ENCODE peak calls at places on chromosomes 13 and 19, in six cellular contexts. A is epithelial cell of esophagus, W is iPS DF 6.9, V is heart left ventricle, M is kidney epithelial cell, T is esophagus muscularis mucosa. Q is an unnamed sample.

GRCh38 chr19:30148039-30148438 is 206.0 kb downstream of the URI1 start:
- DNase-seq in A (peak; percentile 17), W (no peak), V (no peak), M (no peak), T (no peak), Q (no peak)

GRCh38 chr13:30334663-30335386 is 27.5 kb upstream of the KATNAL1 start:
- DNase-seq in A (peak; percentile 42), W (peak; percentile 31), V (no peak), M (no peak), T (no peak), Q (no peak)

GRCh38 chr13:93173656-93174055 is 53.0 kb upstream of the GPC6 start:
- DNase-seq in A (peak; percentile 15), W (no peak), V (no peak), M (no peak), T (no peak), Q (no peak)

GRCh38 chr19:10871711-10872550 is 578 bp downstream of the CARM1 start:
- DNase-seq in A (peak; percentile 24), W (no peak), V (peak; percentile 55), M (no peak), T (no peak), Q (no peak)

GRCh38 chr13:80577951-80578670 is 237.2 kb upstream of the SPRY2 start:
- DNase-seq in A (peak; percentile 13), W (no peak), V (peak; percentile 25), M (no peak), T (no peak), Q (no peak)

GRCh38 chr13:35716186-35716585 is 239.7 kb upstream of the MAB21L1 start:
- DNase-seq in A (peak; percentile 32), W (no peak), V (no peak), M (no peak), T (no peak), Q (no peak)

GRCh38 chr19:42420055-42420544 is 7.1 kb downstream of the LIPE start:
- DNase-seq in A (peak; percentile 98), W (no peak), V (peak; percentile 36), M (no peak), T (no peak), Q (no peak)

GRCh38 chr19:20077791-20078463 is at the start of gene ZNF90:
- DNase-seq in A (peak; percentile 98), W (peak; percentile 95), V (peak; percentile 97), M (peak; percentile 91), T (peak; percentile 98), Q (peak; percentile 99)

GRCh38 chr19:31356587-31357314 is 7.5 kb upstream of the TSHZ3 start:
- DNase-seq in A (peak; percentile 61), W (no peak), V (peak; percentile 50), M (no peak), T (no peak), Q (no peak)

GRCh38 chr19:45113628-45114027 is 20.6 kb downstream of the PPP1R37 start:
- DNase-seq in A (no peak), W (no peak), V (no peak), M (no peak), T (no peak), Q (no peak)

GRCh38 chr13:48235100-48235813 is 2.3 kb downstream of the ITM2B start:
- DNase-seq in A (peak; percentile 66), W (no peak), V (peak; percentile 42), M (no peak), T (no peak), Q (no peak)

GRCh38 chr19:4531562-4532165 is 3.4 kb downstream of the PLIN5 start:
- DNase-seq in A (no peak), W (no peak), V (no peak), M (no peak), T (no peak), Q (no peak)

GRCh38 chr13:41465215-41465907 is 8.0 kb downstream of the RGCC start:
- DNase-seq in A (peak; percentile 87), W (no peak), V (peak; percentile 68), M (peak; percentile 57), T (no peak), Q (no peak)

GRCh38 chr13:24625870-24626419 is 54.3 kb upstream of the ATP12A start:
- DNase-seq in A (no peak), W (no peak), V (no peak), M (no peak), T (no peak), Q (no peak)

GRCh38 chr13:19984430-19985218 is 26.1 kb downstream of the ZMYM2 start:
- DNase-seq in A (peak; percentile 29), W (no peak), V (no peak), M (peak; percentile 9), T (no peak), Q (no peak)

GRCh38 chr13:61138857-61139256 is 276.8 kb downstream of the PCDH20 start:
- DNase-seq in A (no peak), W (no peak), V (no peak), M (no peak), T (no peak), Q (no peak)

GRCh38 chr19:44617481-44617880 is 4.1 kb downstream of the IGSF23 start:
- DNase-seq in A (no peak), W (no peak), V (no peak), M (no peak), T (no peak), Q (no peak)

GRCh38 chr13:82681535-82681934 is 1200.7 kb downstream of the SLITRK1 start:
- DNase-seq in A (peak; percentile 22), W (no peak), V (no peak), M (no peak), T (no peak), Q (no peak)

GRCh38 chr19:2260341-2260751 is 4.1 kb upstream of the JSRP1 start:
- DNase-seq in A (peak; percentile 81), W (no peak), V (no peak), M (no peak), T (no peak), Q (no peak)

GRCh38 chr19:36524617-36525016 is 3.5 kb downstream of the ZNF260 start:
- DNase-seq in A (no peak), W (no peak), V (no peak), M (no peak), T (no peak), Q (no peak)

GRCh38 chr19:36527873-36528193 is 238 bp downstream of the ZNF260 start:
- DNase-seq in A (no peak), W (no peak), V (no peak), M (no peak), T (no peak), Q (no peak)

GRCh38 chr19:36528921-36529518 is 949 bp upstream of the ZNF260 start:
- DNase-seq in A (no peak), W (no peak), V (no peak), M (no peak), T (no peak), Q (no peak)

GRCh38 chr19:36528194-36528920 is at the start of gene ZNF260:
- DNase-seq in A (peak; percentile 98), W (peak; percentile 94), V (peak; percentile 98), M (peak; percentile 82), T (peak; percentile 98), Q (peak; percentile 89)

GRCh38 chr19:36526581-36526980 is 1.5 kb downstream of the ZNF260 start:
- DNase-seq in A (peak; percentile 19), W (no peak), V (no peak), M (no peak), T (no peak), Q (no peak)
- H3K4me3 ChIP-seq in A (no peak overlapping the region), W (no peak overlapping the region), V (no peak overlapping the region), M (no peak overlapping the region), T (no peak overlapping the region), Q (no peak overlapping the region)

DNA sequence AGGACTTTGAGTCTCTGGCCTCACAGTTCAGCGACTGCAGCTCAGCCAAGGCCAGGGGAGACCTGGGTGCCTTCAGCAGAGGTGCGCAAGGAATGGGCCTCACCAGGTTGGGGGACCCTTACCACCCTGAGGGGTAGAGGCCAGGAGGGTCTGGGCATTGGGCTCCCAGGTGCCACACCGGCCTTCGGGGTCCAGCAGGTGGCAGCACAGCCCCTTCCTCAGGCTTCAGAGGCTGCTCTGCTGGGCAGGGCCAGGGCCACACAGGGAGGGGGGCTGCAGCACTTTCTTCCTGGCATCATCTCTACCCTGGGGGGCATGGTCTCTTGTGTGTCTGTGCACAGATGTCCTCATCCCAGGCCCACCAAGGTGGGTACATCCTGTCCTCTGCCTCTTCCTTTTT is 12.9 kb downstream of the PIN1 start:
- DNase-seq in A (no peak), W (no peak), V (no peak), M (no peak), T (no peak), Q (no peak)
- H3K4me3 ChIP-seq in A (no peak overlapping the region), W (no peak overlapping the region), V (no peak overlapping the region), M (no peak overlapping the region), T (no peak overlapping the region), Q (no peak overlapping the region)

DNA sequence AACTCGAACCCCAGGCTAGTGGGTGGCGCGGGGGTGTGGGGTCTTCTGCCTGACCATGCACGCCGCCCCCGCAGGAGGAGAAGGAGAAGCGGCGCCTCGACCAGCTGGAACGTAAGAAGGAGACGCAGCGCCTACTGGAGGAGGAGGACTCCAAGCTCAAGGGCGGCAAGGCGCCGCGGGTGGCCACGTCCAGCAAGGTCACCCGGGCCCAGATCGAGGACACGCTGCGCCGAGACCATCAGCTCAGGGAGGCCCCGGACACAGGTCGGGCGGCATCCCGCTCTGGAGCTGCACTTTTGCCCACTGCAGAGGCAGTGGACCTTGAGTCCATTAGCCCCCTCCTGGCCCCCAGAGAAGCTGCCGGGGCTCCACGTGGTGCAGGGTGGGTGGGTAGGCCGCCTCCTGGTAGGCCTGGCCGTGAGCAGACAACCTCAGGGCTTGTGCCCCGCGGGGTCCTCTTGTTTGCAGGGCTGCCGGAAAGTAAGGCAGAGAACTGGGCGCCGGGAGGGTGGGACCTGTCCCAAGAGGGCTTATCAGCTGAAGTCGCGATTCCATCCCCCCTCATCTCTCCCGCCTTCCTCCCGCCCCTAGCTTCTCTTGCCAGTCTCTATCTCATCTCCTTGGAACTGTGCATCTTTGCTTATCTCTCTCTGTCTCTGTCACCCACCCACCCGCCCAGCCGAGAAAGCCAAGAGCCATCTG is 9.9 kb downstream of the CCDC124 start:
- DNase-seq in A (no peak), W (no peak), V (no peak), M (no peak), T (no peak), Q (no peak)
- H3K4me3 ChIP-seq in A (peak overlapping the region; percentile 34), W (peak overlapping the region; percentile 9), V (no peak overlapping the region), M (no peak overlapping the region), T (no peak overlapping the region), Q (no peak overlapping the region)

GRCh38 chr19:28608292-28608691 is 604.7 kb downstream of the UQCRFS1 start:
- DNase-seq in A (no peak), W (no peak), V (no peak), M (no peak), T (no peak), Q (no peak)

GRCh38 chr19:28612275-28612769 is 600.6 kb downstream of the UQCRFS1 start:
- DNase-seq in A (no peak), W (no peak), V (no peak), M (no peak), T (peak; percentile 39), Q (no peak)

GRCh38 chr19:28609091-28609755 is 603.7 kb downstream of the UQCRFS1 start:
- DNase-seq in A (no peak), W (no peak), V (no peak), M (no peak), T (peak; percentile 62), Q (no peak)

GRCh38 chr19:28609944-28610343 is 603.0 kb downstream of the UQCRFS1 start:
- DNase-seq in A (no peak), W (no peak), V (no peak), M (no peak), T (peak; percentile 89), Q (no peak)

DNA sequence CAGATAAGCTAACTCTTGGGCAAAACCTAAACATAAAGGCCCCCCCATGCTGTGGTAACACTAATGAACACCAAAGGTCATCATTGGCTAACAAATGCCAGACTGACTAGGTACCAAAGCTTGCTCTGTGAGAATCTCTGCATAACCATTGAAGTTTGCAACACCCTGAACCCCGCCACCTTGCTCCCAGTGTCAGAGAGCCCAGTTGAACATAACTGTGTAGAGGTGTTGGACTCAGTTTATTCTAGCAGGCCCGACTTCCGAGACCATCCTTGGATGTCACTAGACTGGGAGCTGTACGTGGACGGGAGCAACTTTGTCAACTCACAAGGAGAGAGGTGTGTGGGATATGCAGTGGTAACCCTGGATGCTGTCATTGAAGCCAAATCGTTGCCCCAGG is 602.2 kb downstream of the UQCRFS1 start:
- DNase-seq in A (no peak), W (no peak), V (no peak), M (no peak), T (peak; percentile 81), Q (no peak)
- H3K4me3 ChIP-seq in A (no peak overlapping the region), W (no peak overlapping the region), V (no peak overlapping the region), M (no peak overlapping the region), T (no peak overlapping the region), Q (no peak overlapping the region)

Q was measured in tibial nerve.